ENCODE peak calls at places on chromosomes 2 and 18, in eight cellular contexts. Q is NCI-H187 treated with DMSO at 0.1 percent for 48 hours; D is ACHN; V is stimulated activated CD4-positive, alpha-beta T cell treated with anti-CD3 and anti-CD28 coated beads, TNF-alpha, amount 100 ng/mL, for 1 hour; A is NB4; J is NAMALWA; K is A172; N is fibroblast of mammary gland. S is an unnamed sample.
A peak's percentile ranks its signal among the peaks of the same experiment; 100 is the strongest.

GRCh38 chr2:33094303-33094702 is 147.6 kb downstream of the LTBP1 start:
- DNase-seq in A (no peak), N (no peak), Q (no peak), K (no peak), V (no peak), J (no peak), D (no peak), S (no peak)

GRCh38 chr2:215590353-215590752 is 154.5 kb upstream of the FN1 start:
- DNase-seq in A (no peak), Q (no peak), J (no peak), V (no peak), K (no peak), D (no peak), N (peak; percentile 65), S (no peak)

GRCh38 chr2:239285071-239285931 is 115.5 kb downstream of the HDAC4 start:
- DNase-seq in J (no peak), D (no peak), N (no peak), A (peak; percentile 89), Q (no peak), K (no peak), V (no peak), S (no peak)

GRCh38 chr2:68103026-68103425 is 40.2 kb upstream of the C1D start:
- DNase-seq in A (no peak), D (no peak), N (peak; percentile 54), V (no peak), Q (no peak), J (no peak), K (peak; percentile 19), S (no peak)

GRCh38 chr2:75182606-75183005 is 16.7 kb downstream of the TACR1 start:
- DNase-seq in K (no peak), N (no peak), A (no peak), D (no peak), V (no peak), Q (no peak), J (no peak), S (no peak)

GRCh38 chr2:222572761-222573174 is 83.1 kb downstream of the FARSB start:
- DNase-seq in Q (no peak), J (no peak), V (no peak), K (peak; percentile 44), D (no peak), N (peak; percentile 71), A (peak; percentile 42), S (no peak)

GRCh38 chr2:17813015-17813741 is 3.1 kb upstream of the MSGN1 start:
- DNase-seq in A (peak; percentile 34), V (no peak), Q (no peak), J (no peak), D (no peak), K (peak; percentile 16), N (peak; percentile 69), S (no peak)

GRCh38 chr2:179861027-179861776 is at the start of gene ZNF385B:
- DNase-seq in K (no peak), A (no peak), V (no peak), N (peak; percentile 15), D (peak; percentile 11), J (peak; percentile 81), Q (no peak), S (no peak)

GRCh38 chr18:26655010-26655613 is 106.8 kb upstream of the KCTD1 start:
- DNase-seq in Q (no peak), J (no peak), A (no peak), V (no peak), D (peak; percentile 14), K (no peak), N (peak; percentile 21), S (peak; percentile 55)

GRCh38 chr2:127516031-127516430 is 10.3 kb downstream of the IWS1 start:
- DNase-seq in K (no peak), J (no peak), N (peak; percentile 98), A (no peak), Q (no peak), D (no peak), V (no peak), S (peak; percentile 82)

S was measured in globus pallidus.